ENCODE peak calls at places on chromosomes 4 and X, in six cellular contexts. L is body of pancreas, E is endothelial cell of umbilical vein, R is HCT116, T is uterus, D is RWPE2. P is an unnamed sample. For H3K9me3, the result is how much of the 10 kb centered on the place peaks cover.

GRCh38 chr4:177611974-177612664 is 169.9 kb upstream of the AGA start:
- DNase-seq in E (no peak), D (no peak), L (no peak), R (no peak), T (no peak), P (no peak)

GRCh38 chr4:158936238-158936637 is 166.6 kb upstream of the RAPGEF2 start:
- DNase-seq in L (no peak), T (no peak), E (no peak), D (no peak), R (no peak), P (no peak)

GRCh38 chrX:68931345-68931744 is 102.5 kb downstream of the EFNB1 start:
- DNase-seq in T (no peak), E (no peak), L (no peak), R (no peak), D (no peak), P (no peak)

GRCh38 chr4:158913766-158914165 is 144.9 kb downstream of the FNIP2 start:
- DNase-seq in L (no peak), R (no peak), E (no peak), T (no peak), D (no peak), P (no peak)

GRCh38 chr4:152949930-152950329 is 13.8 kb downstream of the FHDC1 start:
- DNase-seq in T (no peak), R (no peak), L (no peak), D (no peak), E (no peak), P (no peak)

GRCh38 chr4:105550641-105551040 is 1.8 kb upstream of the ARHGEF38 start:
- DNase-seq in D (no peak), E (no peak), R (no peak), L (no peak), T (no peak), P (no peak)

GRCh38 chr4:183620421-183620820 is 38.6 kb downstream of the RWDD4 start:
- DNase-seq in E (no peak), T (no peak), L (no peak), R (no peak), D (no peak), P (no peak)

GRCh38 chr4:3010998-3011397 is 47.6 kb downstream of the GRK4 start:
- DNase-seq in E (no peak), L (peak), T (peak), R (no peak), D (no peak), P (peak)

GRCh38 chr4:123559955-123560669 is 163.5 kb downstream of the SPRY1 start:
- DNase-seq in T (no peak), D (no peak), E (peak), L (no peak), R (no peak), P (no peak)

GRCh38 chr4:176444741-176445140 is 125.0 kb downstream of the SPCS3 start:
- DNase-seq in R (no peak), E (no peak), D (no peak), L (no peak), T (no peak), P (no peak)

DNA sequence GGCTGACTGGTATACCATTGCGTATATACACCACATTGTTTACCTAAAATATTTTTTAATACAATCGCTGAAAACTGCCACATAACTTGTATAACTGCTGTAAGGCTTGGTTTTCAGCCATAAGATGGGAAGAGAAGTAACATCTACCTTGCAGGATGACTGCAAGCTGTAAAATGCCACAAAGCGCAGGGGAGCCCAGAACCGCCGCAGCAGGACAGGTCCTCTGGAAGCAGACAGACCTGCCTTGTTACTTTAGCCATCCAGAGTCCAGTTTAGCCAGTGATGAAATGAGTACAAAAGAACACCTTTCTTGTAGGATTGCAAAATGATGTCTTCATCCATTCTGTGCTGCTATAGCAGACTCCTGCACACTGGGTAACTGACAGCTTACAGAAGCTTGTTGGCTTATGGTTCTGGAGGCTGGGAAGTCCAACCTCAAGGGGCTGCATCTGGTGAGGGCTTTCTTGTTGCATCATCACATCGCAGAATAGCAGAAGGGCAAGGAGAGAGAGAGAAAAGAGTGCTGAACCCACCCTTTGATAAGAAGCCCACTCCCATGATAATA is 4.1 kb upstream of the CTBP1 start:
- DNase-seq in R (no peak), D (no peak), T (no peak), E (no peak), L (no peak), P (no peak)
- H3K9me3 ChIP-seq in R (under half), D (under half), T (under half), E (under half), L (under half), P (under half)

GRCh38 chr4:70759126-70759525 is 37.4 kb downstream of the RUFY3 start:
- DNase-seq in R (no peak), D (no peak), T (no peak), E (no peak), L (no peak), P (no peak)

GRCh38 chr4:70754990-70755688 is 33.4 kb downstream of the RUFY3 start:
- DNase-seq in E (no peak), L (no peak), D (no peak), T (no peak), R (no peak), P (no peak)

GRCh38 chr4:70761276-70761816 is 39.6 kb downstream of the RUFY3 start:
- DNase-seq in E (no peak), T (no peak), L (no peak), R (no peak), D (no peak), P (no peak)

GRCh38 chr4:70754470-70754869 is 32.7 kb downstream of the RUFY3 start:
- DNase-seq in L (no peak), R (no peak), E (no peak), D (no peak), T (no peak), P (no peak)

DNA sequence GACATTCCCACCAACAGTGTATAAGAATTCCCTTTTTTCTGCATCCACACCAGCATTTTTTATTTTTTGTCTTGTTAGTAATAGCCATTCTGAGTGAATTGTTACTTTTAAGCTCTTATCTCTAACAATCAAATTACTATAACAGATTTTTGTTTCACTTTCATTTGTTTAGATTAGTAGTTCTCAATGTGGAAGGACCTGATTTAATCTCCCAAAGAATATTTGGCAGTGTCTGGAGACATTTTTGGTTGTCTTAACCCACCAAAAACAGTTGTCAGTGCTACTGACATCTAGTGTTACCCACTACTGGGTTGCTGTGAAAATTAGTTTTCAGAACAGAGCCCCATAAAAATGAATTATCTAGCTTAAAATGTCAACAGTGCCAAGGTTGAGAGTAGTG is 37.9 kb downstream of the RUFY3 start:
- DNase-seq in E (peak), R (no peak), L (no peak), T (no peak), D (no peak), P (no peak)
- TF ChIP-seq CTCF in E (no peak), R (no peak), L (no peak), T (no peak), D (no peak), P (no peak)

DNA sequence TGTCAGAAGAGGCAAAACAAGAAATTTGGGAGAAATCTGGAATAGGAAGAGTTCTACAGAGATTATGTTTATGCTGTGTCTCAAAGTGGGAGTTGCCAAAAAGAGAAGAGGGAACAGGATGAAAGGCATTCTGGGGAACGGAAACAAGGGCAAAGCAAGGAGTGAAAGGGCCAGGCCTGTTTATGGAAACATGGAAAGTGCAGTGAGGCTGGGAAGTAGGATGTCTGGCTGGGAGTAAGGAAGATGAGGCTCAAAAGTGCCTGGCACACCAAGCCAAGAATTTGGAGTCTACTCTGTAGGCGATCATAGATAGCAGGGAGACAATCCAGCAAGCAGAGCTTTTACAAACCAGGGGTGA is 1.8 kb upstream of the CUL4B start:
- DNase-seq in R (no peak), T (no peak), E (peak), L (no peak), D (no peak), P (no peak)
- H3K4me3 ChIP-seq in R (peak), T (no peak), E (no peak), L (no peak), D (no peak), P (peak)

GRCh38 chrX:154594491-154594890 is 9.6 kb downstream of the CTAG1A start:
- DNase-seq in D (no peak), T (no peak), E (no peak), L (no peak), R (no peak), P (no peak)
- H3K9me3 ChIP-seq in D (under half), T (under half), E (under half), L (under half), R (under half), P (under half)

GRCh38 chr4:70315928-70316327 is 18.9 kb upstream of the CABS1 start:
- DNase-seq in L (no peak), D (no peak), T (no peak), E (no peak), R (peak), P (no peak)
- TF ChIP-seq CTCF in L (no peak), D (peak), T (no peak), E (no peak), R (no peak), P (no peak)

GRCh38 chrX:48920713-48921104 is 1.9 kb upstream of the PIM2 start:
- DNase-seq in L (no peak), T (no peak), D (no peak), R (no peak), E (no peak), P (no peak)
- H3K4me3 ChIP-seq in L (no peak), T (no peak), D (no peak), R (no peak), E (no peak), P (no peak)

DNA sequence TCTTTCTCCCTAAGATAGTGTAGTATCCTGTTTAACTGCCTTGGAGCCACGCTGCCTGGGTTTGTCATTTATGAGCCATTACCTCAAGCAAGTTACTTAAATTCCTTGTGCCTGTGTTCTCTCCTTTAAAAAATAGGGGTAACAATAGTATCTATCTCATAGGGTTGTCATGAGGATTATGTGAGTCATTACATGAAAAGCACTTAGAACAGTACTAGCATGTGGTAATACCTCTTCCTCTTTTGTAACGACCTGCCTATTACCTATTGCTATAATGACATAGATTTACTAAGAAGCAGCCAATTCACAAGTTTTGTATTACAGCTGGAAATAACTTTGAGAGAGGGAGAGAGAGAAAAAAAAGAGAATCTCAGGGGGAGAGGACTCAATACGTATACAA is 834.7 kb downstream of the RAPGEF2 start:
- DNase-seq in R (no peak), T (no peak), L (no peak), D (no peak), E (no peak), P (no peak)
- H3K9me3 ChIP-seq in R (under half), T (under half), L (under half), D (under half), E (under half), P (under half)

GRCh38 chr4:74056114-74056857 is 17.8 kb upstream of the CXCL3 start:
- DNase-seq in E (no peak), R (peak), T (no peak), L (no peak), D (no peak), P (no peak)

GRCh38 chr4:74055096-74055495 is 16.6 kb upstream of the CXCL3 start:
- DNase-seq in T (no peak), D (no peak), R (no peak), E (no peak), L (no peak), P (no peak)

GRCh38 chr4:74056858-74057562 is 18.5 kb upstream of the CXCL3 start:
- DNase-seq in T (no peak), L (no peak), D (no peak), E (peak), R (peak), P (no peak)

GRCh38 chr4:74055498-74055897 is 17.0 kb upstream of the CXCL3 start:
- DNase-seq in E (no peak), L (no peak), T (no peak), R (no peak), D (no peak), P (no peak)

DNA sequence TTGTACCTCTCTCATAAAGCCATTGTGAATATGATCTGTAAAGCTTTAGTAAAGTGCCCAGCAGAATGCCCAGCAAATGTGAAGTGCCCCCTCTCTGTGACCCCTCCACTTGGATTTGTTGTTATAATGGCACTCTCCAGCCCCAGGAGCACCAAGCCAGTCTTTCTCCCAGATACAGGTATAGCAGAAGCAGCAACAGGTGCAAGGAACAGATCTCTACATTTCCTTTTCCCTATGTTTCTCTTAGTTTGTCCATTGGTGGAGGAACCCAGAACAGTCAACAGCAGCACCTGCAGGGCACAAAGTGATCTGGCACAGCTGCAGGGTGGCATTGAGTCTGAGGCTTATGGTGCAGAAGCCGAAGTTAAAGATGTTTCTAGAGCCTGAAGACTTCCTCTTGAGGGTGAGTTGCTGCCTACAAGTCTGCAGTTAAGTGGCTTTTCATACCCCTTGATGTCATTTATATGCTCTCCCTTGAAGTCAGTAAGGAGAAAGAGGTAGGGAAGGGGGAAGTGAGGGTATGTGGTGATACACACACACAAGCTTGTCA is 16.1 kb upstream of the CXCL3 start:
- DNase-seq in T (no peak), L (no peak), E (no peak), D (no peak), R (no peak), P (no peak)
- TF ChIP-seq CTCF in T (no peak), L (no peak), E (no peak), D (no peak), R (no peak), P (no peak)

GRCh38 chrX:48576108-48576507 is 1.8 kb downstream of the RBM3 start:
- DNase-seq in D (no peak), E (no peak), R (no peak), L (no peak), T (no peak), P (no peak)
- H3K4me3 ChIP-seq in D (peak), E (peak), R (peak), L (no peak), T (no peak), P (peak)